ENCODE peak calls at places on chromosomes 12 and 14, in five cellular contexts. L is A549, U is H1, T is K562, O is HepG2. P is an unnamed sample.

GRCh38 chr12:57152408-57153038 is 5.1 kb upstream of the LRP1-AS start:
- DNase-seq in L (no peak), U (no peak), T (no peak), O (no peak), P (peak)

GRCh38 chr12:31031951-31032335 is 41.7 kb upstream of the DDX11 start:
- DNase-seq in L (no peak), U (no peak), T (no peak), O (no peak), P (no peak)

GRCh38 chr12:124386661-124387509 is 92.0 kb downstream of the RFLNA start:
- DNase-seq in L (peak), U (no peak), T (no peak), O (no peak), P (no peak)

GRCh38 chr14:76305474-76305826 is 70.5 kb upstream of the ESRRB start:
- DNase-seq in L (no peak), U (peak), T (no peak), O (no peak), P (no peak)

GRCh38 chr12:109130755-109131521 is 14.6 kb downstream of the ACACB start:
- DNase-seq in L (no peak), U (no peak), T (no peak), O (no peak), P (no peak)

GRCh38 chr12:132583311-132583710 is 27.1 kb downstream of the LRCOL1 start:
- DNase-seq in L (no peak), U (no peak), T (no peak), O (no peak), P (no peak)

GRCh38 chr14:93137864-93138263 is 22.1 kb upstream of the ITPK1 start:
- DNase-seq in L (peak), U (no peak), T (peak), O (peak), P (peak)

GRCh38 chr14:102415671-102416070 is 52.9 kb downstream of the TECPR2 start:
- DNase-seq in L (no peak), U (no peak), T (no peak), O (no peak), P (no peak)

GRCh38 chr14:69459122-69459521 is 25.4 kb upstream of the PLEKHD1 start:
- DNase-seq in L (no peak), U (no peak), T (no peak), O (no peak), P (no peak)
- TF ChIP-seq MAFK in L (no peak), U (no peak), T (no peak), O (no peak), P (no peak)

GRCh38 chr14:57391609-57392195 is 1.3 kb downstream of the NAA30 start:
- DNase-seq in L (no peak), U (no peak), T (peak), O (no peak), P (peak)
- TF ChIP-seq RAD21 in L (no peak), U (no peak), T (no peak), O (no peak), P (no peak)

DNA sequence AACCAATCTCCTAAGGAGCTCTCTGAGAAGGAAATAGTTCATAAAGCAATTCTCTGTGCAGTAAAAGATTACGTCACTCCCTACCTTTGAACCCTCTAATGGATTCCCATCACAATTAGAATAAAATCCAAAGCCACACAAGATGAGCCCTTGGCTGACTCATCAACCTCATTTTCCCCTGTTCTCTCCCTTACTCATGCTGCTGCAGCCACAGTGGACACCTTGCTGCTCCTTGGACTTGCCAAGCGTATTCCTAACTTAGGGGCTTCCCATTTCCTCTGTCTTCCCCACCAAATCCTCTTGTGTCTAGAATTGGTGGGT is 7.0 kb upstream of the TSPAN8 start:
- DNase-seq in L (no peak), U (no peak), T (no peak), O (peak), P (no peak)
- TF ChIP-seq MAFK in L (no peak), U (no peak), T (no peak), O (no peak), P (no peak)

GRCh38 chr12:94988471-94988870 is 15.0 kb downstream of the NDUFA12 start:
- DNase-seq in L (no peak), U (no peak), T (no peak), O (no peak), P (no peak)
- TF ChIP-seq RAD21 in L (no peak), U (no peak), T (no peak), O (no peak), P (no peak)

DNA sequence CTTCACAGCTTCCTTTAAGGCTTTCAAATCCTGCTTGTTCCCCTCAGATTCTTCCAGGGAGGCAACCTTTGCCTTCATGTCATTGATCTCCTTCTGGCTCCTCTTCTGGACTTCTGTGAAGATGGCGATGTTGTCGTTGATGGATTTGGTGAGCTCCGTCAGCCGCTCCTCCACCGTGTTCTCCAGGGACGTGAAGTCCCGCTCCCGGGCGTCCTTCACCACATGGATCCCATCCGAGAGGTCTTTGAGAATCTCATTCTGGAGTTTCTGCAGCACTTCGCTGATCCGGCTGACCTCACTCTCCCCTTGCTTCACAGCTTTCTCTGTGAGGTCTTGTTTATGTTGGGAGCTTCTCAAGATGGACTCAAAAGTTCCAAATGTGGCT is 7.9 kb downstream of the CKAP4 start:
- DNase-seq in L (no peak), U (no peak), T (no peak), O (no peak), P (no peak)
- TF ChIP-seq MAFK in L (no peak), U (no peak), T (no peak), O (no peak), P (no peak)

GRCh38 chr12:21677204-21677603 is 19.6 kb upstream of the LDHB start:
- DNase-seq in L (no peak), U (no peak), T (no peak), O (no peak), P (no peak)

GRCh38 chr12:21677622-21678277 is 20.1 kb upstream of the LDHB start:
- DNase-seq in L (peak), U (no peak), T (no peak), O (no peak), P (peak)

GRCh38 chr12:21675096-21675495 is 17.5 kb upstream of the LDHB start:
- DNase-seq in L (no peak), U (no peak), T (no peak), O (no peak), P (no peak)

GRCh38 chr12:21676781-21677180 is 19.1 kb upstream of the LDHB start:
- DNase-seq in L (no peak), U (no peak), T (no peak), O (no peak), P (no peak)

DNA sequence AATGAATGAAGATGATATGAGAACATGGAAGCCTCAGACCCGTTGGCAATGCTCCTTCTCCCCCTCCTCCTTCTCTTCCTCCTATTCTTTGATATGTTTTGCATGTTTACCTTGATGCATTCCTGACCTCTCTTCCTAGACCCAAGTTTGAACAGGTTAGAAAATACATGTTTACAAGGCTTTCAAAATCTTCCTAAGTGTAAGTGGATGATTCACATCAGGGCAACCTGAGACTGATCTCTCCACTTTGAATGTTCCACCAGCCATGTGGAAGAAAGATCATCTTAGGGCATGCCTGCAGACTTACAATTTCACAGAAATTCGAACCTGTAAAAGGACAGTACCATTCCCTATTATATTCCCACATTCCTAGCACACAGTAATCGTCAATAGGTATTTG is 18.0 kb upstream of the LDHB start:
- DNase-seq in L (no peak), U (no peak), T (no peak), O (no peak), P (no peak)
- TF ChIP-seq RAD21 in L (no peak), U (no peak), T (no peak), O (no peak), P (no peak)

GRCh38 chr12:131137836-131138637 is 184.3 kb downstream of the ADGRD1 start:
- DNase-seq in L (peak), U (no peak), T (peak), O (no peak), P (no peak)

GRCh38 chr12:131137009-131137835 is 183.5 kb downstream of the ADGRD1 start:
- DNase-seq in L (no peak), U (no peak), T (no peak), O (no peak), P (no peak)

GRCh38 chr12:131135311-131135785 is 181.6 kb downstream of the ADGRD1 start:
- DNase-seq in L (no peak), U (no peak), T (no peak), O (no peak), P (no peak)

GRCh38 chr12:131135786-131136538 is 182.3 kb downstream of the ADGRD1 start:
- DNase-seq in L (no peak), U (no peak), T (no peak), O (no peak), P (no peak)

DNA sequence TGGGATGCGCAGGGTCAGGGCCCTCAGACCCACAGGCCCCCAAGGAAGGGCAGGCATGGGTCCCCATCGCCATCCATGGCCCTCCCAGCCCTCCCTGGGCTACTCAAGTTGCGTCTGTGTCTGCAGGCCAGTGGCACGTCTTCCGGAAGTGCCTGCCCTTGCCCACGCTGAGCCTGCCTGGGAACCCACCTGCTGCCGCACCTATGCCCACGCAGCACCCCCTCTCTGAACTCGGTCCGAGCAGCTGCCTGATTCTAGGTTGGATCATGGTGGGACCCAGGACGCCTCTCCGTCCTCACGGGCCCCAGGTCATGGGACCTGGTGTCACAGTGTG is 182.8 kb downstream of the ADGRD1 start:
- DNase-seq in L (no peak), U (no peak), T (no peak), O (no peak), P (no peak)
- TF ChIP-seq MAFK in L (no peak), U (no peak), T (no peak), O (no peak), P (no peak)

GRCh38 chr12:116454076-116454475 is 105.1 kb upstream of the MAP1LC3B2 start:
- DNase-seq in L (no peak), U (no peak), T (no peak), O (no peak), P (no peak)
- TF ChIP-seq RAD21 in L (no peak), U (no peak), T (no peak), O (no peak), P (no peak)